ENCODE peak calls at places on chromosomes 3 and 15, in five cellular contexts. H, J, A, M and P are unnamed samples.

GRCh38 chr3:110575702-110576101 is 495.9 kb upstream of the NECTIN3 start:
- DNase-seq in H (no peak), J (no peak), A (no peak), M (no peak), P (no peak)

GRCh38 chr3:69250014-69250413 is 127.6 kb upstream of the LMOD3 start:
- DNase-seq in H (no peak), J (peak), A (peak), M (no peak), P (no peak)

GRCh38 chr15:80275946-80276345 is 23.9 kb upstream of the CTXND1 start:
- DNase-seq in H (no peak), J (no peak), A (peak), M (no peak), P (no peak)

GRCh38 chr3:22118542-22118941 is 367.5 kb upstream of the ZNF385D start:
- DNase-seq in H (no peak), J (no peak), A (no peak), M (no peak), P (no peak)

GRCh38 chr3:64355473-64355872 is 130.2 kb upstream of the PRICKLE2 start:
- DNase-seq in H (no peak), J (no peak), A (peak), M (no peak), P (peak)

GRCh38 chr3:187773963-187774789 is 28.9 kb upstream of the BCL6 start:
- DNase-seq in H (no peak), J (no peak), A (no peak), M (no peak), P (no peak)

GRCh38 chr3:62295571-62295970 is 77.8 kb downstream of the FEZF2 start:
- DNase-seq in H (no peak), J (no peak), A (no peak), M (no peak), P (no peak)

GRCh38 chr15:39153058-39153457 is 427.8 kb upstream of the THBS1 start:
- DNase-seq in H (no peak), J (no peak), A (no peak), M (no peak), P (no peak)

GRCh38 chr3:131402391-131403039 is 20.9 kb downstream of the NUDT16 start:
- DNase-seq in H (no peak), J (no peak), A (peak), M (no peak), P (no peak)

GRCh38 chr3:114615535-114616064 is 321.8 kb downstream of the TIGIT start:
- DNase-seq in H (no peak), J (no peak), A (no peak), M (no peak), P (no peak)

GRCh38 chr15:84773716-84774115 is 25.3 kb downstream of the ZNF592 start:
- DNase-seq in H (no peak), J (no peak), A (no peak), M (no peak), P (no peak)

GRCh38 chr15:90086868-90087268 is 15.4 kb downstream of the IDH2 start:
- DNase-seq in H (no peak), J (peak), A (peak), M (no peak), P (no peak)

GRCh38 chr15:92970656-92971055 is 70.5 kb downstream of the CHD2 start:
- DNase-seq in H (no peak), J (no peak), A (peak), M (no peak), P (no peak)

GRCh38 chr3:12807960-12808359 is 11.5 kb downstream of the CAND2 start:
- DNase-seq in H (no peak), J (no peak), A (no peak), M (no peak), P (no peak)

GRCh38 chr3:194141415-194142155 is 5.6 kb downstream of the HES1 start:
- DNase-seq in H (peak), J (peak), A (peak), M (peak), P (peak)

GRCh38 chr15:76553564-76553963 is 217.0 kb downstream of the ISL2 start:
- DNase-seq in H (no peak), J (no peak), A (no peak), M (no peak), P (no peak)

GRCh38 chr3:78580691-78581090 is 1187.1 kb downstream of the ROBO1 start:
- DNase-seq in H (no peak), J (no peak), A (peak), M (peak), P (no peak)

GRCh38 chr3:174202146-174202545 is 657.0 kb upstream of the NAALADL2 start:
- DNase-seq in H (no peak), J (no peak), A (no peak), M (no peak), P (no peak)

GRCh38 chr3:32084870-32085269 is 21.6 kb upstream of the GPD1L start:
- DNase-seq in H (no peak), J (no peak), A (no peak), M (no peak), P (no peak)

GRCh38 chr3:31213869-31214486 is 318.7 kb upstream of the STT3B start:
- DNase-seq in H (no peak), J (no peak), A (no peak), M (no peak), P (no peak)

GRCh38 chr3:19070325-19070724 is 78.0 kb upstream of the KCNH8 start:
- DNase-seq in H (no peak), J (no peak), A (no peak), M (no peak), P (no peak)

GRCh38 chr3:125318859-125319258 is 56.3 kb downstream of the ZNF148 start:
- DNase-seq in H (no peak), J (no peak), A (no peak), M (no peak), P (no peak)

GRCh38 chr3:149610351-149611105 is 47.3 kb downstream of the WWTR1 start:
- DNase-seq in H (no peak), J (no peak), A (no peak), M (no peak), P (no peak)

GRCh38 chr3:12490547-12490946 is 6.3 kb downstream of the TSEN2 start:
- DNase-seq in H (no peak), J (no peak), A (no peak), M (no peak), P (no peak)

GRCh38 chr3:141729240-141729639 is 8.9 kb upstream of the RNF7 start:
- DNase-seq in H (no peak), J (no peak), A (no peak), M (no peak), P (no peak)